ENCODE peak calls at places on chromosomes 6 and 20, in five cellular contexts. One of them, this sample, is unnamed.
A peak's percentile ranks its signal among the peaks of the same experiment; 100 is the strongest.

GRCh38 chr6:116115781-116116180 is 10.2 kb downstream of the COL10A1 start:
- DNase-seq in natural killer cell: no peak
- DNase-seq in left ventricle myocardium inferior: no peak
- DNase-seq in mammary epithelial cell: no peak
- DNase-seq in CD8-positive, alpha-beta T cell: no peak
- DNase-seq in this sample: no peak

GRCh38 chr6:159929819-159930218 is 39.0 kb downstream of the MAS1 start:
- DNase-seq in natural killer cell: no peak
- DNase-seq in left ventricle myocardium inferior: no peak
- DNase-seq in mammary epithelial cell: no peak
- DNase-seq in CD8-positive, alpha-beta T cell: peak; percentile 57
- DNase-seq in this sample: no peak

GRCh38 chr20:52001999-52002666 is 189.4 kb downstream of the ZFP64 start:
- DNase-seq in natural killer cell: no peak
- DNase-seq in left ventricle myocardium inferior: no peak
- DNase-seq in mammary epithelial cell: no peak
- DNase-seq in CD8-positive, alpha-beta T cell: no peak
- DNase-seq in this sample: no peak

GRCh38 chr20:44720994-44721784 is 6.0 kb downstream of the CCN5 start:
- DNase-seq in natural killer cell: no peak
- DNase-seq in left ventricle myocardium inferior: no peak
- DNase-seq in mammary epithelial cell: peak; percentile 80
- DNase-seq in CD8-positive, alpha-beta T cell: no peak
- DNase-seq in this sample: no peak

GRCh38 chr6:140225587-140226438 is 851.4 kb upstream of the CITED2 start:
- DNase-seq in natural killer cell: no peak
- DNase-seq in left ventricle myocardium inferior: no peak
- DNase-seq in mammary epithelial cell: peak; percentile 26
- DNase-seq in CD8-positive, alpha-beta T cell: no peak
- DNase-seq in this sample: no peak

GRCh38 chr20:5001174-5002076 is at the start of gene SLC23A2:
- DNase-seq in natural killer cell: peak; percentile 49
- DNase-seq in left ventricle myocardium inferior: peak; percentile 57
- DNase-seq in mammary epithelial cell: no peak
- DNase-seq in CD8-positive, alpha-beta T cell: peak; percentile 56
- DNase-seq in this sample: no peak

GRCh38 chr6:135018961-135019360 is 35.7 kb downstream of the HBS1L start:
- DNase-seq in natural killer cell: no peak
- DNase-seq in left ventricle myocardium inferior: no peak
- DNase-seq in mammary epithelial cell: no peak
- DNase-seq in CD8-positive, alpha-beta T cell: no peak
- DNase-seq in this sample: no peak

GRCh38 chr6:45946887-45947286 is 68.8 kb downstream of the CLIC5 start:
- DNase-seq in natural killer cell: no peak
- DNase-seq in left ventricle myocardium inferior: no peak
- DNase-seq in mammary epithelial cell: no peak
- DNase-seq in CD8-positive, alpha-beta T cell: no peak
- DNase-seq in this sample: no peak

GRCh38 chr6:33692078-33692759 is 19.3 kb downstream of the UQCC2 start:
- DNase-seq in natural killer cell: no peak
- DNase-seq in left ventricle myocardium inferior: peak; percentile 71
- DNase-seq in mammary epithelial cell: no peak
- DNase-seq in CD8-positive, alpha-beta T cell: no peak
- DNase-seq in this sample: no peak

GRCh38 chr20:56388882-56389281 is 3.1 kb downstream of the AURKA start:
- DNase-seq in natural killer cell: no peak
- DNase-seq in left ventricle myocardium inferior: no peak
- DNase-seq in mammary epithelial cell: no peak
- DNase-seq in CD8-positive, alpha-beta T cell: no peak
- DNase-seq in this sample: no peak

GRCh38 chr6:143901885-143902708 is 37.8 kb downstream of the ZC2HC1B start:
- DNase-seq in natural killer cell: no peak
- DNase-seq in left ventricle myocardium inferior: peak; percentile 18
- DNase-seq in mammary epithelial cell: no peak
- DNase-seq in CD8-positive, alpha-beta T cell: no peak
- DNase-seq in this sample: no peak

GRCh38 chr6:26273673-26274595 is 91.1 kb upstream of the BTN3A2 start:
- DNase-seq in natural killer cell: no peak
- DNase-seq in left ventricle myocardium inferior: no peak
- DNase-seq in mammary epithelial cell: no peak
- DNase-seq in CD8-positive, alpha-beta T cell: peak; percentile 50
- DNase-seq in this sample: no peak

GRCh38 chr6:166308769-166309589 is 787 bp upstream of the PRR18 start:
- DNase-seq in natural killer cell: no peak
- DNase-seq in left ventricle myocardium inferior: no peak
- DNase-seq in mammary epithelial cell: no peak
- DNase-seq in CD8-positive, alpha-beta T cell: no peak
- DNase-seq in this sample: no peak

GRCh38 chr6:166310634-166311033 is 2.4 kb upstream of the PRR18 start:
- DNase-seq in natural killer cell: no peak
- DNase-seq in left ventricle myocardium inferior: no peak
- DNase-seq in mammary epithelial cell: no peak
- DNase-seq in CD8-positive, alpha-beta T cell: no peak
- DNase-seq in this sample: no peak

GRCh38 chr6:166307981-166308768 is at the start of gene PRR18:
- DNase-seq in natural killer cell: no peak
- DNase-seq in left ventricle myocardium inferior: no peak
- DNase-seq in mammary epithelial cell: no peak
- DNase-seq in CD8-positive, alpha-beta T cell: no peak
- DNase-seq in this sample: no peak

GRCh38 chr6:166307082-166307980 is 861 bp downstream of the PRR18 start:
- DNase-seq in natural killer cell: no peak
- DNase-seq in left ventricle myocardium inferior: no peak
- DNase-seq in mammary epithelial cell: no peak
- DNase-seq in CD8-positive, alpha-beta T cell: no peak
- DNase-seq in this sample: no peak

DNA sequence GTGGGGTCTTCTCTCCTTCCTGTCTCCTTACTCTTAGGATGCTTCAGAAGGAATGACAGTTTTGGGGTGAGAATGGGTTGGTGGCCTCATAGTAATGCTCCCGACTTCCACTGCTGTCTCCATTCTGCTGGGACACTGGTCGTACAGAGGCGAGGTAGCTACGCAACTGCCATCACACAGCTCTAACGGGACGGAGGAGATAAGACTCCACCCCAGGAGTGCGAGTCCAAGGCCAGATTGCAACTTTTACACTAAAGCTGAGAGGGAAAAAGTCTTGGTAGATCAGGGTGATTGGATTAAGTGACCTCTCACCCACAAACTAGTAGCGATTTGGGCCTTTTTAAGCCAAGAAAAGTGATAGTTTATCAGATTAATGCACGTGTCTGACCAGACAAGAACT is 1.8 kb upstream of the PRR18 start:
- DNase-seq in natural killer cell: no peak
- DNase-seq in left ventricle myocardium inferior: no peak
- DNase-seq in mammary epithelial cell: no peak
- DNase-seq in CD8-positive, alpha-beta T cell: no peak
- DNase-seq in this sample: no peak
- TF ChIP-seq CTCF in natural killer cell: no peak
- TF ChIP-seq CTCF in left ventricle myocardium inferior: no peak
- TF ChIP-seq CTCF in mammary epithelial cell: no peak
- TF ChIP-seq CTCF in CD8-positive, alpha-beta T cell: no peak
- TF ChIP-seq CTCF in this sample: no peak

GRCh38 chr6:110547266-110547964 is 71.0 kb upstream of the SLC22A16 start:
- DNase-seq in natural killer cell: no peak
- DNase-seq in left ventricle myocardium inferior: no peak
- DNase-seq in mammary epithelial cell: peak; percentile 84
- DNase-seq in CD8-positive, alpha-beta T cell: no peak
- DNase-seq in this sample: no peak
- TF ChIP-seq CTCF in natural killer cell: no peak
- TF ChIP-seq CTCF in left ventricle myocardium inferior: no peak
- TF ChIP-seq CTCF in mammary epithelial cell: no peak
- TF ChIP-seq CTCF in CD8-positive, alpha-beta T cell: no peak
- TF ChIP-seq CTCF in this sample: no peak

GRCh38 chr6:17001188-17001587 is 100.7 kb upstream of the STMND1 start:
- DNase-seq in natural killer cell: no peak
- DNase-seq in left ventricle myocardium inferior: no peak
- DNase-seq in mammary epithelial cell: no peak
- DNase-seq in CD8-positive, alpha-beta T cell: no peak
- DNase-seq in this sample: no peak
- TF ChIP-seq CTCF in natural killer cell: no peak
- TF ChIP-seq CTCF in left ventricle myocardium inferior: no peak
- TF ChIP-seq CTCF in mammary epithelial cell: peak; percentile 19
- TF ChIP-seq CTCF in CD8-positive, alpha-beta T cell: no peak
- TF ChIP-seq CTCF in this sample: no peak

DNA sequence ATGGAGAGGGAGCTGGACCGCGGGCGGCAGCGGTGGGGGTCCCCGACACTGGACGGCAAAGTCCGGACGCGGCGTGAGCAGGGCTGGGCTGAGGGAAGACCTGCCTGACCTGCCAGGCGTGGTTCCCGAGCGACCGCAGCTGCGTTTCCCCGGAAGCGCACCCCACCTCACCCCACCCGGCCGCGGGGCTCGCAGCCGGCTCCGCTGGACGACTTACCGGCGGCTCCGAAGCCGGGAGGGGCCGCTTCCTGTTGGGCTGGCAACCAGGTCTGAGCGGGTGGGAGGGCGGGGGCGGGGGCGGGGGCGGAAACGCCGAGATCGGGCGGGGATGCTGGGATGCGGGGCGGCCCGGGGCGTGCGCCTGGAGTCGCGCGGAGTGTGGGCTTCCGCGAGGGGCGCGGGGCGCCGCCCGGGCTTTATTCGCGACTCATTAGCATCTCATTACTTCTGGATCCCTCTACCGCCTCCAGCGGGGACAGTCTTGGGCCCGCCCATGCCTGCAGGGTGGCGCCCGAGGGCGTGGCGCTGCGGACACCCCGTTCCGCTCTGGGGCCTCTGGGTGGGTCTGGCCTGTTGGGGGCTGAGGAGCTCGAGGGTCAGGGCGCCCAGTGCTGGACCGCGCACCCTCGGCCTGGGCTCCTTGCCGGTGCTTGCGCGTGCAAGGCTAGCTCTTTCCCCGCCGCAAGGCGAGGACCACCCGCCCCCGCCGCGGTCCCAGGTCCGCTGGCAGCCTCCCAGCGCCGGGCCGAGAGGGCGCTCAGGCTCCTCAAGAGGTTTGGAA is at the start of gene MICAL1:
- DNase-seq in natural killer cell: peak; percentile 71
- DNase-seq in left ventricle myocardium inferior: peak; percentile 73
- DNase-seq in mammary epithelial cell: peak; percentile 38
- DNase-seq in CD8-positive, alpha-beta T cell: peak; percentile 85
- DNase-seq in this sample: peak; percentile 83
- TF ChIP-seq CTCF in natural killer cell: peak; percentile 13
- TF ChIP-seq CTCF in left ventricle myocardium inferior: peak; percentile 56
- TF ChIP-seq CTCF in mammary epithelial cell: peak; percentile 21
- TF ChIP-seq CTCF in CD8-positive, alpha-beta T cell: no peak
- TF ChIP-seq CTCF in this sample: peak; percentile 35

DNA sequence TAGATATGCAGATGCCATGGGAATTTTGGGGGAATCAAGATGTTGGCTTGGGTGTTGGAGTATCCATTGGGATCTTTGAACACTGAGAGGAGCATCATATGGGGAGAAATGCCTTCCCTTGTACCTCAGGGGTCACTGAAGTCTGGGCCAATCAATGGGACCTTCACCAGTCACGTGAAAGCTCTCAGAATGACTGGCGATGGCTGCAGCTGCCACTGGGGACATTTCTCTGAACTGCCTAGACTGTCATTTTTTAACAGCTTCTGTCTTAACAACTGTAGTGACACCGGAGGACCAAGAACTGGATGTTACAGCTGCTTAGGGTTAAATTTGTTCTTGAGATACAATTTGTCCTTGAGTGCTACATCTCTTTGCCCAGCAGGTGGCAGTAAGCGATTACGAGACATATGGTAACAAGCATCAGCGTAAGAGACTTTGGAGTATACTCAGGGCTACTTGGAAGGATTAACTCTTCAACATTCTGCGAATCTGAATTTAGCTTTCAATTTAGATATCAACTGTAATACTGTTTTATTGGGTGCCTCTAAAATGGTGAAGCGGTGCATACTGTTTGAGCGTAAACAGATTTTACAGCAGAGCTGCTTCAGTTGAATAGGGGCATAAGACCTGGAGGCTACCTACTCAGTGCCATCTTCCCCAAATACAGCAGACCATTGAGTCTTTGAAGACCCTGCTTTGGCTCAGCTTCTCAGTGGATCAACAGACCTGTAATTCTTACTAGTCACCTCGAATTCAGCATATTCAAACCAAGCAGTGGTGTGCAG is 36.0 kb downstream of the CCN2 start:
- DNase-seq in natural killer cell: no peak
- DNase-seq in left ventricle myocardium inferior: peak; percentile 19
- DNase-seq in mammary epithelial cell: peak; percentile 61
- DNase-seq in CD8-positive, alpha-beta T cell: peak; percentile 37
- DNase-seq in this sample: no peak
- TF ChIP-seq CTCF in natural killer cell: peak; percentile 62
- TF ChIP-seq CTCF in left ventricle myocardium inferior: peak; percentile 88
- TF ChIP-seq CTCF in mammary epithelial cell: peak; percentile 87
- TF ChIP-seq CTCF in CD8-positive, alpha-beta T cell: peak; percentile 67
- TF ChIP-seq CTCF in this sample: peak; percentile 77

GRCh38 chr6:5029609-5030008 is 25.8 kb upstream of the RPP40 start:
- DNase-seq in natural killer cell: no peak
- DNase-seq in left ventricle myocardium inferior: no peak
- DNase-seq in mammary epithelial cell: no peak
- DNase-seq in CD8-positive, alpha-beta T cell: no peak
- DNase-seq in this sample: no peak

GRCh38 chr6:5028921-5029320 is 25.1 kb upstream of the RPP40 start:
- DNase-seq in natural killer cell: no peak
- DNase-seq in left ventricle myocardium inferior: no peak
- DNase-seq in mammary epithelial cell: no peak
- DNase-seq in CD8-positive, alpha-beta T cell: no peak
- DNase-seq in this sample: no peak

GRCh38 chr6:5028301-5028700 is 24.5 kb upstream of the RPP40 start:
- DNase-seq in natural killer cell: no peak
- DNase-seq in left ventricle myocardium inferior: no peak
- DNase-seq in mammary epithelial cell: no peak
- DNase-seq in CD8-positive, alpha-beta T cell: no peak
- DNase-seq in this sample: no peak

GRCh38 chr6:5023923-5024322 is 20.1 kb upstream of the RPP40 start:
- DNase-seq in natural killer cell: no peak
- DNase-seq in left ventricle myocardium inferior: no peak
- DNase-seq in mammary epithelial cell: no peak
- DNase-seq in CD8-positive, alpha-beta T cell: no peak
- DNase-seq in this sample: no peak

GRCh38 chr6:5025911-5026819 is 22.3 kb upstream of the RPP40 start:
- DNase-seq in natural killer cell: no peak
- DNase-seq in left ventricle myocardium inferior: peak; percentile 58
- DNase-seq in mammary epithelial cell: no peak
- DNase-seq in CD8-positive, alpha-beta T cell: no peak
- DNase-seq in this sample: no peak
- TF ChIP-seq CTCF in natural killer cell: no peak
- TF ChIP-seq CTCF in left ventricle myocardium inferior: peak; percentile 29
- TF ChIP-seq CTCF in mammary epithelial cell: peak; percentile 4
- TF ChIP-seq CTCF in CD8-positive, alpha-beta T cell: no peak
- TF ChIP-seq CTCF in this sample: no peak

GRCh38 chr6:127854009-127854408 is 46.8 kb downstream of the THEMIS start:
- DNase-seq in natural killer cell: no peak
- DNase-seq in left ventricle myocardium inferior: no peak
- DNase-seq in mammary epithelial cell: no peak
- DNase-seq in CD8-positive, alpha-beta T cell: no peak
- DNase-seq in this sample: no peak
- TF ChIP-seq CTCF in natural killer cell: no peak
- TF ChIP-seq CTCF in left ventricle myocardium inferior: no peak
- TF ChIP-seq CTCF in mammary epithelial cell: peak; percentile 21
- TF ChIP-seq CTCF in CD8-positive, alpha-beta T cell: no peak
- TF ChIP-seq CTCF in this sample: no peak

This sample was measured in CD14-positive monocyte.